ENCODE peak calls at places on chromosome 18, in eight cellular contexts. G, L, K, I, M, J, H and O are unnamed samples.

GRCh38 chr18:71036783-71037182 is 747.9 kb downstream of the SOCS6 start:
- DNase-seq in H (no peak), I (no peak), J (no peak), G (peak; percentile 7), K (no peak), M (no peak), L (no peak), O (no peak)

GRCh38 chr18:39424261-39424660 is 1858.7 kb upstream of the CELF4 start:
- DNase-seq in H (no peak), I (no peak), L (no peak), J (no peak), K (no peak), G (no peak), M (no peak), O (no peak)

GRCh38 chr18:21489919-21490495 is 110.5 kb downstream of the ESCO1 start:
- DNase-seq in M (no peak), G (no peak), L (peak; percentile 31), K (no peak), H (no peak), J (no peak), I (no peak), O (no peak)

GRCh38 chr18:56576826-56577573 is 61.4 kb downstream of the TXNL1 start:
- DNase-seq in M (no peak), H (no peak), J (no peak), L (no peak), G (no peak), K (no peak), I (no peak), O (no peak)

GRCh38 chr18:1559563-1559962 is 654.9 kb downstream of the ADCYAP1 start:
- DNase-seq in I (peak; percentile 10), J (no peak), H (no peak), L (peak; percentile 10), M (no peak), K (no peak), G (no peak), O (no peak)

GRCh38 chr18:40935423-40935822 is 1019.6 kb upstream of the PIK3C3 start:
- DNase-seq in L (peak; percentile 7), H (no peak), J (no peak), K (no peak), I (peak; percentile 82), G (no peak), M (no peak), O (no peak)

GRCh38 chr18:58097127-58097906 is 53.3 kb downstream of the NEDD4L start:
- DNase-seq in K (no peak), L (no peak), G (no peak), J (peak; percentile 80), M (no peak), I (no peak), H (no peak), O (no peak)

GRCh38 chr18:23380001-23380550 is 73.0 kb upstream of the RIOK3 start:
- DNase-seq in H (no peak), J (peak; percentile 85), L (no peak), M (peak; percentile 84), I (peak; percentile 31), K (peak; percentile 56), G (no peak), O (no peak)

GRCh38 chr18:3207565-3207964 is 12.2 kb downstream of the MYOM1 start:
- DNase-seq in J (no peak), H (no peak), M (no peak), K (peak; percentile 22), G (no peak), I (no peak), L (no peak), O (no peak)

GRCh38 chr18:48034651-48035555 is 104.4 kb upstream of the SMAD2 start:
- DNase-seq in I (no peak), L (no peak), M (no peak), K (no peak), J (no peak), H (no peak), G (no peak), O (no peak)

GRCh38 chr18:58190842-58191530 is 147.0 kb downstream of the NEDD4L start:
- DNase-seq in M (no peak), L (no peak), I (no peak), H (no peak), K (no peak), G (no peak), J (no peak), O (no peak)

GRCh38 chr18:37309059-37309458 is 256.5 kb downstream of the CELF4 start:
- DNase-seq in G (no peak), J (no peak), M (no peak), I (no peak), H (no peak), L (peak; percentile 44), K (no peak), O (no peak)

GRCh38 chr18:76920974-76921373 is 98.6 kb downstream of the ZNF236 start:
- DNase-seq in M (no peak), J (no peak), K (no peak), H (no peak), L (no peak), I (no peak), G (no peak), O (no peak)

GRCh38 chr18:76927216-76927725 is 104.9 kb downstream of the ZNF236 start:
- DNase-seq in K (no peak), H (no peak), I (no peak), G (no peak), J (no peak), L (no peak), M (no peak), O (no peak)

GRCh38 chr18:76928179-76928868 is 106.0 kb downstream of the ZNF236 start:
- DNase-seq in H (no peak), G (no peak), L (no peak), I (no peak), J (no peak), M (no peak), K (no peak), O (no peak)

GRCh38 chr18:76922107-76922506 is 99.8 kb downstream of the ZNF236 start:
- DNase-seq in I (peak; percentile 83), K (peak; percentile 8), J (peak; percentile 35), G (peak; percentile 10), L (peak; percentile 20), H (peak; percentile 51), M (no peak), O (peak; percentile 46)

DNA sequence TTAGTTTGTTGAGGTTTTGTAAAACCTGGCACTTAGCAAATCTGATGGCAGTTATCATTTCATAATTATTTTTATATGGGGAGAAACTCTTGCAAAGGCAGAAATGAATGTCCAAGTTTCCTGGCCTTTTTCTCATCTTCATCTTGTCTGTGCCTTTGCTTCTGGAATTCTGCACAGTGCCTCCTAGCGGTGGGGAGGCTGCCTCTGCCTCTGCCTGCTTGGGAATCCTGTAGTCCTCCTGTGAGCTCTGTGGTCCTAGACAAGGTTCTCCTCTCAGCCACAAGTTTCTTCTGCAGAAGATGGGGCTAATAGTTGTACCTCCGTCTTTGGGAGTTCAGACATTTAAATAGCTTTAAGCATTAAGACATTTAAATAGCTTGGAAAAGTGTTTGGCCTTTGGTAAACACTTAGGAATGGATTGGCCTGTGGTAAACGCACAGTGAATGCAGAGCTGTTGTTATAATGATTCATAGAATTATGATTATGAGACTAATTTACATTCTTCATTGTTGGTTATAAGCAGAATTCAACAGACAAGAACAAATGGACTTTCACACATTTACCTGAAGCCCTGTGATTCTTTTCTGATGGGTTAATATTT is 101.2 kb downstream of the ZNF236 start:
- DNase-seq in K (peak; percentile 5), M (no peak), I (peak; percentile 79), G (no peak), H (no peak), J (no peak), L (peak; percentile 17), O (no peak)
- TF ChIP-seq CTCF in K (peak; percentile 33), M (no peak), I (peak; percentile 84), G (peak; percentile 49), H (no peak), J (no peak), L (peak; percentile 69), O (peak; percentile 69)

GRCh38 chr18:32899819-32900218 is 127.0 kb upstream of the KLHL14 start:
- DNase-seq in J (no peak), H (no peak), K (no peak), L (no peak), G (no peak), I (no peak), M (no peak), O (no peak)

GRCh38 chr18:32893915-32894314 is 121.1 kb upstream of the KLHL14 start:
- DNase-seq in I (peak; percentile 60), L (no peak), K (peak; percentile 2), M (no peak), G (no peak), H (no peak), J (no peak), O (no peak)

GRCh38 chr18:32891797-32892196 is 119.0 kb upstream of the KLHL14 start:
- DNase-seq in I (no peak), G (no peak), K (no peak), J (no peak), L (no peak), H (no peak), M (no peak), O (no peak)

GRCh38 chr18:32902566-32903330 is 129.9 kb upstream of the KLHL14 start:
- DNase-seq in I (no peak), H (no peak), G (no peak), K (no peak), L (no peak), M (no peak), J (no peak), O (no peak)

GRCh38 chr18:32896781-32897547 is 124.1 kb upstream of the KLHL14 start:
- DNase-seq in G (no peak), J (no peak), M (no peak), H (no peak), I (peak; percentile 31), L (no peak), K (no peak), O (no peak)
- H3K4me3 ChIP-seq in G (no peak overlapping the region), J (no peak overlapping the region), M (no peak overlapping the region), H (no peak overlapping the region), I (no peak overlapping the region), L (no peak overlapping the region), K (no peak overlapping the region), O (no peak overlapping the region)

GRCh38 chr18:14074187-14074586 is 58.0 kb downstream of the ZNF519 start:
- DNase-seq in K (no peak), L (peak; percentile 39), I (peak; percentile 74), H (no peak), G (no peak), M (no peak), J (no peak), O (no peak)
- TF ChIP-seq CTCF in K (no peak), L (peak; percentile 40), I (peak; percentile 58), H (no peak), G (no peak), M (no peak), J (no peak), O (peak; percentile 18)

DNA sequence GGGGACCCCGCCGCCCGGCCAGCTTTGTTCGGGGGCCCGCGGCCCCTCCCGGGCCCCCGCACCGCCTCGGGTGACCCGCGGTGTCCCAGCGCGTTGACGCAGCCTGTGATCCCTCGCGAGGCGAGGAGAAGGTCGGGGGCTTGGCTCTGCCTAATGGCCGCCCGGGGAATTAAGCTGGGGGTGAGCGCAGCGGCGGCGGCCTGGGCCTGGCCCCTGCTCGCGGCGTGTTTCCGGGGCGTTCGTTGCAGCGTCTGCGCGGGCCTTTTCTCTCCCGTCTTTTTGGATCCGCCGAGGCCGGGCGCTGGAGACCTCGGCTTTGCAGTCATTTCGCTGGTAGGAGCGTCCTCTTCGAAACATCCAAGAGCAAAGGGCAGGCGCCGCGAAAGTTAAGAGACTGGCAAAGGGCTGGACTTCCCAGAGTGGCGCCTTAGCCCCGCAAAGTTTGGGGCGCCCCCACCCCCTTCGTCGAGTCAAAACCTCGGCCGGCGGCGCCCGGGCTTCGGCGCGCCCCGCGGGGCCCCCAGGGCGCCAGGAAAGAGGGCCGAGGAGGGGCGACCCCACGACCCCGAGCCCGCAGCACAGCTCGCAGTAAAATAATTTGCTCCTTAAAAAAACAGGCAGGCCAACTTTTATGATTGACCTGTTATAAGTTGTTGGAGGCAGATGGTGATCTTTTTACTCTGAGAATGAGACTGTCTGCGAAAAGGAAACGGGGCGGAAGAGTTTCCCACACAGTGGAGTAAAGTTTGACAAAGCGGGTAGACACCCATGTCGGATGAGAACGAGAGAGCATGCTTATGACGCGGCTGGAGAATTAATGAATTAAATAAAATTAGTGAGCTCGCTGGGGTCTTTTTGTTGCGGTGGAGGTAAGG is 1.4 kb downstream of the SALL3 start:
- DNase-seq in J (no peak), H (no peak), G (no peak), M (peak; percentile 62), L (no peak), I (peak; percentile 34), K (no peak), O (no peak)
- H3K4me3 ChIP-seq in J (no peak overlapping the region), H (no peak overlapping the region), G (no peak overlapping the region), M (no peak overlapping the region), L (no peak overlapping the region), I (peak overlapping the region; percentile 52), K (no peak overlapping the region), O (no peak overlapping the region)